ENCODE peak calls at places on chromosomes 5 and 9, in eight cellular contexts. One of them, this sample, is unnamed.

GRCh38 chr9:85603920-85604319 is 137.8 kb downstream of the AGTPBP1 start:
- DNase-seq in dorsolateral prefrontal cortex: no peak
- DNase-seq in mesendoderm: peak; percentile 25
- DNase-seq in hippocampal formation: no peak
- DNase-seq in mucosa of gallbladder: no peak
- DNase-seq in SJSA1: no peak
- DNase-seq in adrenal gland: no peak
- DNase-seq in lower lobe of right lung: no peak
- DNase-seq in this sample: no peak

GRCh38 chr9:78971505-78971904 is 600.3 kb upstream of the TLE4 start:
- DNase-seq in dorsolateral prefrontal cortex: no peak
- DNase-seq in mesendoderm: peak; percentile 32
- DNase-seq in hippocampal formation: no peak
- DNase-seq in mucosa of gallbladder: no peak
- DNase-seq in SJSA1: no peak
- DNase-seq in adrenal gland: no peak
- DNase-seq in lower lobe of right lung: no peak
- DNase-seq in this sample: no peak

GRCh38 chr9:107925756-107926297 is 436.3 kb upstream of the KLF4 start:
- DNase-seq in dorsolateral prefrontal cortex: no peak
- DNase-seq in mesendoderm: no peak
- DNase-seq in hippocampal formation: no peak
- DNase-seq in mucosa of gallbladder: no peak
- DNase-seq in SJSA1: no peak
- DNase-seq in adrenal gland: no peak
- DNase-seq in lower lobe of right lung: no peak
- DNase-seq in this sample: no peak

GRCh38 chr5:16856531-16856930 is 79.6 kb downstream of the MYO10 start:
- DNase-seq in dorsolateral prefrontal cortex: no peak
- DNase-seq in mesendoderm: no peak
- DNase-seq in hippocampal formation: no peak
- DNase-seq in mucosa of gallbladder: no peak
- DNase-seq in SJSA1: no peak
- DNase-seq in adrenal gland: no peak
- DNase-seq in lower lobe of right lung: no peak
- DNase-seq in this sample: no peak

GRCh38 chr5:57986746-57987145 is 473.1 kb downstream of the PLK2 start:
- DNase-seq in dorsolateral prefrontal cortex: no peak
- DNase-seq in mesendoderm: peak; percentile 65
- DNase-seq in hippocampal formation: peak; percentile 0
- DNase-seq in mucosa of gallbladder: no peak
- DNase-seq in SJSA1: no peak
- DNase-seq in adrenal gland: no peak
- DNase-seq in lower lobe of right lung: no peak
- DNase-seq in this sample: peak; percentile 79

GRCh38 chr9:133087429-133088145 is 25.8 kb downstream of the CEL start:
- DNase-seq in dorsolateral prefrontal cortex: no peak
- DNase-seq in mesendoderm: no peak
- DNase-seq in hippocampal formation: no peak
- DNase-seq in mucosa of gallbladder: no peak
- DNase-seq in SJSA1: no peak
- DNase-seq in adrenal gland: no peak
- DNase-seq in lower lobe of right lung: no peak
- DNase-seq in this sample: no peak

GRCh38 chr9:116471943-116472506 is 215.1 kb upstream of the TRIM32 start:
- DNase-seq in dorsolateral prefrontal cortex: no peak
- DNase-seq in mesendoderm: peak; percentile 31
- DNase-seq in hippocampal formation: no peak
- DNase-seq in mucosa of gallbladder: no peak
- DNase-seq in SJSA1: no peak
- DNase-seq in adrenal gland: no peak
- DNase-seq in lower lobe of right lung: no peak
- DNase-seq in this sample: no peak

GRCh38 chr9:1939926-1940368 is 75.2 kb upstream of the SMARCA2 start:
- DNase-seq in dorsolateral prefrontal cortex: no peak
- DNase-seq in mesendoderm: peak; percentile 67
- DNase-seq in hippocampal formation: peak; percentile 9
- DNase-seq in mucosa of gallbladder: no peak
- DNase-seq in SJSA1: no peak
- DNase-seq in adrenal gland: no peak
- DNase-seq in lower lobe of right lung: peak; percentile 30
- DNase-seq in this sample: no peak

GRCh38 chr9:134295101-134295745 is 31.0 kb upstream of the RXRA start:
- DNase-seq in dorsolateral prefrontal cortex: no peak
- DNase-seq in mesendoderm: peak; percentile 55
- DNase-seq in hippocampal formation: no peak
- DNase-seq in mucosa of gallbladder: no peak
- DNase-seq in SJSA1: no peak
- DNase-seq in adrenal gland: no peak
- DNase-seq in lower lobe of right lung: peak; percentile 33
- DNase-seq in this sample: no peak